ENCODE peak calls at places on chromosomes 5 and 9, in eight cellular contexts. One of them, this sample, is unnamed.

GRCh38 chr5:62385816-62386400 is 17.8 kb downstream of the DIMT1 start:
- DNase-seq in endodermal cell: no peak
- DNase-seq in GM20000: no peak
- DNase-seq in WTC11: no peak
- DNase-seq in neural crest cell: no peak
- DNase-seq in A549: no peak
- DNase-seq in fibroblast of the aortic adventitia: no peak
- DNase-seq in PC-9: peak; percentile 62
- DNase-seq in this sample: no peak

GRCh38 chr9:19998153-19998552 is 209.3 kb upstream of the SLC24A2 start:
- DNase-seq in endodermal cell: no peak
- DNase-seq in GM20000: peak; percentile 30
- DNase-seq in WTC11: no peak
- DNase-seq in neural crest cell: no peak
- DNase-seq in A549: no peak
- DNase-seq in fibroblast of the aortic adventitia: peak; percentile 29
- DNase-seq in PC-9: no peak
- DNase-seq in this sample: no peak

GRCh38 chr5:54249210-54250028 is 61.0 kb downstream of the ARL15 start:
- DNase-seq in endodermal cell: no peak
- DNase-seq in GM20000: peak; percentile 16
- DNase-seq in WTC11: no peak
- DNase-seq in neural crest cell: no peak
- DNase-seq in A549: no peak
- DNase-seq in fibroblast of the aortic adventitia: peak; percentile 25
- DNase-seq in PC-9: no peak
- DNase-seq in this sample: peak; percentile 15

GRCh38 chr5:14153932-14154646 is 10.9 kb downstream of the TRIO start:
- DNase-seq in endodermal cell: peak; percentile 79
- DNase-seq in GM20000: no peak
- DNase-seq in WTC11: peak; percentile 38
- DNase-seq in neural crest cell: no peak
- DNase-seq in A549: no peak
- DNase-seq in fibroblast of the aortic adventitia: peak; percentile 79
- DNase-seq in PC-9: no peak
- DNase-seq in this sample: no peak

GRCh38 chr9:92097997-92098482 is 17.2 kb downstream of the SPTLC1 start:
- DNase-seq in endodermal cell: peak; percentile 96
- DNase-seq in GM20000: no peak
- DNase-seq in WTC11: peak; percentile 94
- DNase-seq in neural crest cell: no peak
- DNase-seq in A549: no peak
- DNase-seq in fibroblast of the aortic adventitia: peak; percentile 64
- DNase-seq in PC-9: no peak
- DNase-seq in this sample: no peak

GRCh38 chr9:8492679-8493078 is 693.1 kb upstream of the DMAC1 start:
- DNase-seq in endodermal cell: no peak
- DNase-seq in GM20000: no peak
- DNase-seq in WTC11: no peak
- DNase-seq in neural crest cell: no peak
- DNase-seq in A549: no peak
- DNase-seq in fibroblast of the aortic adventitia: no peak
- DNase-seq in PC-9: no peak
- DNase-seq in this sample: no peak

GRCh38 chr5:136011427-136012001 is 17.3 kb upstream of the TGFBI start:
- DNase-seq in endodermal cell: no peak
- DNase-seq in GM20000: no peak
- DNase-seq in WTC11: no peak
- DNase-seq in neural crest cell: no peak
- DNase-seq in A549: peak; percentile 45
- DNase-seq in fibroblast of the aortic adventitia: peak; percentile 79
- DNase-seq in PC-9: peak; percentile 65
- DNase-seq in this sample: no peak

GRCh38 chr5:157860898-157861894 is 2.3 kb upstream of the CLINT1 start:
- DNase-seq in endodermal cell: no peak
- DNase-seq in GM20000: peak; percentile 75
- DNase-seq in WTC11: no peak
- DNase-seq in neural crest cell: no peak
- DNase-seq in A549: no peak
- DNase-seq in fibroblast of the aortic adventitia: no peak
- DNase-seq in PC-9: no peak
- DNase-seq in this sample: peak; percentile 71

GRCh38 chr9:127741831-127742434 is 6.8 kb upstream of the TOR2A start:
- DNase-seq in endodermal cell: peak; percentile 99
- DNase-seq in GM20000: no peak
- DNase-seq in WTC11: peak; percentile 97
- DNase-seq in neural crest cell: peak; percentile 91
- DNase-seq in A549: peak; percentile 49
- DNase-seq in fibroblast of the aortic adventitia: no peak
- DNase-seq in PC-9: no peak
- DNase-seq in this sample: no peak

GRCh38 chr5:13611604-13612003 is 332.9 kb downstream of the DNAH5 start:
- DNase-seq in endodermal cell: no peak
- DNase-seq in GM20000: no peak
- DNase-seq in WTC11: no peak
- DNase-seq in neural crest cell: no peak
- DNase-seq in A549: no peak
- DNase-seq in fibroblast of the aortic adventitia: no peak
- DNase-seq in PC-9: no peak
- DNase-seq in this sample: no peak

GRCh38 chr5:80149161-80149609 is 106.7 kb downstream of the SERINC5 start:
- DNase-seq in endodermal cell: no peak
- DNase-seq in GM20000: no peak
- DNase-seq in WTC11: no peak
- DNase-seq in neural crest cell: no peak
- DNase-seq in A549: no peak
- DNase-seq in fibroblast of the aortic adventitia: no peak
- DNase-seq in PC-9: no peak
- DNase-seq in this sample: no peak

GRCh38 chr9:7976856-7977255 is 177.3 kb upstream of the DMAC1 start:
- DNase-seq in endodermal cell: no peak
- DNase-seq in GM20000: no peak
- DNase-seq in WTC11: no peak
- DNase-seq in neural crest cell: no peak
- DNase-seq in A549: no peak
- DNase-seq in fibroblast of the aortic adventitia: no peak
- DNase-seq in PC-9: no peak
- DNase-seq in this sample: no peak

GRCh38 chr5:116452774-116453368 is 121.8 kb downstream of the SEMA6A start:
- DNase-seq in endodermal cell: peak; percentile 59
- DNase-seq in GM20000: no peak
- DNase-seq in WTC11: no peak
- DNase-seq in neural crest cell: no peak
- DNase-seq in A549: no peak
- DNase-seq in fibroblast of the aortic adventitia: no peak
- DNase-seq in PC-9: no peak
- DNase-seq in this sample: no peak

GRCh38 chr5:38854907-38855306 is 9.1 kb downstream of the OSMR start:
- DNase-seq in endodermal cell: no peak
- DNase-seq in GM20000: no peak
- DNase-seq in WTC11: no peak
- DNase-seq in neural crest cell: no peak
- DNase-seq in A549: no peak
- DNase-seq in fibroblast of the aortic adventitia: no peak
- DNase-seq in PC-9: no peak
- DNase-seq in this sample: no peak

GRCh38 chr5:32195265-32195664 is 21.1 kb upstream of the GOLPH3 start:
- DNase-seq in endodermal cell: no peak
- DNase-seq in GM20000: no peak
- DNase-seq in WTC11: no peak
- DNase-seq in neural crest cell: no peak
- DNase-seq in A549: no peak
- DNase-seq in fibroblast of the aortic adventitia: no peak
- DNase-seq in PC-9: no peak
- DNase-seq in this sample: no peak

GRCh38 chr5:40622463-40623252 is 57.1 kb upstream of the PTGER4 start:
- DNase-seq in endodermal cell: no peak
- DNase-seq in GM20000: no peak
- DNase-seq in WTC11: no peak
- DNase-seq in neural crest cell: no peak
- DNase-seq in A549: no peak
- DNase-seq in fibroblast of the aortic adventitia: no peak
- DNase-seq in PC-9: peak; percentile 17
- DNase-seq in this sample: no peak

GRCh38 chr5:32201140-32201539 is 27.0 kb upstream of the GOLPH3 start:
- DNase-seq in endodermal cell: no peak
- DNase-seq in GM20000: no peak
- DNase-seq in WTC11: no peak
- DNase-seq in neural crest cell: no peak
- DNase-seq in A549: no peak
- DNase-seq in fibroblast of the aortic adventitia: peak; percentile 80
- DNase-seq in PC-9: no peak
- DNase-seq in this sample: no peak

GRCh38 chr5:65903581-65903980 is 22.8 kb upstream of the ERBIN start:
- DNase-seq in endodermal cell: no peak
- DNase-seq in GM20000: no peak
- DNase-seq in WTC11: no peak
- DNase-seq in neural crest cell: no peak
- DNase-seq in A549: no peak
- DNase-seq in fibroblast of the aortic adventitia: no peak
- DNase-seq in PC-9: no peak
- DNase-seq in this sample: no peak

DNA sequence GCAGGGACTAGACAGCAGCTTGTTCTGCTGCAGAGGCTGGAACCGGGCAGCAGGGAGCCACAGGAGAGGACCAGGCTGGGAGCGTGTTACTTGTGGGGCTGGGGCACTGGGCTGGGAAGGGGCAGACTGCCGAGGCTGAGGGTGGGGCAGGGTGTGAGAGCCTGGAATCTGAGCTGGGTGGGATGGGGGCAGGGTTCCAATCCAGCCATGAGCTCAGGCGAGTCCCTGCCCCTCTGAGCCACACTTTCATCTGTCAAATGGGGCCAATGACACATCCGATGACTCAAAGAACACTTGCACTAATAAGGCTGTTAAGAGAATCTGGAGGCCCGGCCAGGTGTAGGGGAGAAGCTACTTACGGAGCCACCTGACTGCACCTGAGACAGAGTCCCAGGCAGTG is 18.7 kb upstream of the WDR38 start:
- DNase-seq in endodermal cell: peak; percentile 56
- DNase-seq in GM20000: no peak
- DNase-seq in WTC11: no peak
- DNase-seq in neural crest cell: no peak
- DNase-seq in A549: no peak
- DNase-seq in fibroblast of the aortic adventitia: peak; percentile 60
- DNase-seq in PC-9: peak; percentile 89
- DNase-seq in this sample: no peak
- TF ChIP-seq CTCF in endodermal cell: no peak
- TF ChIP-seq CTCF in GM20000: no peak
- TF ChIP-seq CTCF in WTC11: no peak
- TF ChIP-seq CTCF in neural crest cell: no peak
- TF ChIP-seq CTCF in A549: no peak
- TF ChIP-seq CTCF in fibroblast of the aortic adventitia: no peak
- TF ChIP-seq CTCF in PC-9: no peak
- TF ChIP-seq CTCF in this sample: no peak

DNA sequence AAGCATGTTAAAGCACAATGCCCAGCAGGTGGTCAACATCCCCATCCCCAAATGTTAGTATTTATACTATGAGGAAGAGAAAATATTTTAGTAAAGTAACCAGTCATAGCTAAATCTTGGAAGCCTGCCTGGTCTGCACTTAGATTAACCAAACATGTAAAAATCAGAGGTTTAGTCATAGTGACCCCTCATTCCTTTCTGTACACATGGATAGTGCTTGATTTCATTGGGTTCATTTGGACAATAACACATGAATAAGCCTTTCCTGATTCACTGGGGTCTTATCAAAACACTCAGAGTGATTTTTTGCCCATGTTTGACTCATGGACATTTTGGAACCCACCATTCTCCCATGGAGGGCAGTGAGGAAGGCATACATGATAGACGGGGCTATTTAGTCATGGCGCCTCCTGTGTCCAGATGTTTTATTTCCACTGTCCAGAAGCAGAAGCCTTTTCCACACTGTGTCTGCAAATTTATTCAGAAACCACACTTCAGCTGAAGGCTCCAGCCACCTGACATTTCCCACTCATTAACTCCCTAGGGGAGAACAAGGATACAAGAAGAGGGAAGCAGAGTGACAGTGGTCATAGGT is 32.5 kb downstream of the OR1J1 start:
- DNase-seq in endodermal cell: no peak
- DNase-seq in GM20000: no peak
- DNase-seq in WTC11: no peak
- DNase-seq in neural crest cell: no peak
- DNase-seq in A549: no peak
- DNase-seq in fibroblast of the aortic adventitia: peak; percentile 99
- DNase-seq in PC-9: no peak
- DNase-seq in this sample: no peak
- TF ChIP-seq CTCF in endodermal cell: no peak
- TF ChIP-seq CTCF in GM20000: no peak
- TF ChIP-seq CTCF in WTC11: no peak
- TF ChIP-seq CTCF in neural crest cell: no peak
- TF ChIP-seq CTCF in A549: no peak
- TF ChIP-seq CTCF in fibroblast of the aortic adventitia: no peak
- TF ChIP-seq CTCF in PC-9: no peak
- TF ChIP-seq CTCF in this sample: no peak

DNA sequence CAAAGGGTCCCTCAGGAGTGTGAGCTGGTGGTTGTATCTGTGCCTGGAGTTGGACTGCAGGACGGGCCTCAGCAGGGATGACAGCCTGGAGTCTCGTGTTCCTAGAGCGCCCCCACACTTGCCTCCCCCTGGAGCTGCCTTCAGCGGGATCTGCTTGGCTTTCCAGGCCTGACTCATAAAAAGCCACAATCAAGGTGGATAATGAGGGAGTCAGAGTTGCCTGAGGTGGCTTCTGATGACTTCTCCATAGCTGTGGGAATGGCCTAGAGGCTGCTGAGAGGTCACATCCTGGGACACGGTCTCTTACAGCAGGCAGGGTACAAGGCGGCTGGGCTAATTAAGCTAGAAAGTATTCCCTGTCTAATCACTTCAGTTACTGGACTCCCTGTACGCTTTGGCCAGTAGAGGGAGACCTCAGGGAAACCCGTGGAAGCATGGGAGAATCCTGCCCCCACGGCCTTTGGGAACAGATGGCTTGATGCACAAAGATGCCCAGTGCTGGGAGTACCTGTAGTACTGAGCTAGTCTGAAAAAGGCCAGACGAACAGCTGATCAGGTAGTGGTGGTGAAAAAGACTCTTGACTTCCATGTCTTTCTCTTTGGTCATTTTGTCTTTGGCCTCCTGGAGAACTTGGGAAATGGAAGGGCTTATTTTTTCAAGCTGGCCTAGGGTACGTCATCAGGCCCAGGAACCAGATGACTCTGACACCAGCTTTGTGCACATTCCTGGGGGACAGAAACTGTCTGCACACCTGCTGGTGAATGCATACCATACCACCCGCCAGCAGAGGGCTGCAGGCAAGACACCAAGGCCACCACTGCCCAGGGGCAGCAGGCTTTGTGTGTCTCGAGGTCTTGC is 16.1 kb upstream of the FRRS1L start:
- DNase-seq in endodermal cell: peak; percentile 79
- DNase-seq in GM20000: peak; percentile 61
- DNase-seq in WTC11: peak; percentile 64
- DNase-seq in neural crest cell: peak; percentile 20
- DNase-seq in A549: peak; percentile 68
- DNase-seq in fibroblast of the aortic adventitia: peak; percentile 13
- DNase-seq in PC-9: peak; percentile 54
- DNase-seq in this sample: peak; percentile 48
- TF ChIP-seq CTCF in endodermal cell: peak; percentile 69
- TF ChIP-seq CTCF in GM20000: peak; percentile 60
- TF ChIP-seq CTCF in WTC11: peak; percentile 35
- TF ChIP-seq CTCF in neural crest cell: peak; percentile 40
- TF ChIP-seq CTCF in A549: peak; percentile 58
- TF ChIP-seq CTCF in fibroblast of the aortic adventitia: peak; percentile 52
- TF ChIP-seq CTCF in PC-9: peak; percentile 75
- TF ChIP-seq CTCF in this sample: peak; percentile 60

GRCh38 chr9:134438204-134438788 is 112.0 kb downstream of the RXRA start:
- DNase-seq in endodermal cell: peak; percentile 80
- DNase-seq in GM20000: no peak
- DNase-seq in WTC11: peak; percentile 55
- DNase-seq in neural crest cell: no peak
- DNase-seq in A549: no peak
- DNase-seq in fibroblast of the aortic adventitia: no peak
- DNase-seq in PC-9: no peak
- DNase-seq in this sample: no peak
- TF ChIP-seq CTCF in endodermal cell: peak; percentile 47
- TF ChIP-seq CTCF in GM20000: no peak
- TF ChIP-seq CTCF in WTC11: peak; percentile 22
- TF ChIP-seq CTCF in neural crest cell: no peak
- TF ChIP-seq CTCF in A549: no peak
- TF ChIP-seq CTCF in fibroblast of the aortic adventitia: no peak
- TF ChIP-seq CTCF in PC-9: no peak
- TF ChIP-seq CTCF in this sample: peak; percentile 31

This sample was measured in GM13977.